ENCODE peak calls at places on chromosomes 7 and 10, in eight cellular contexts. One of them, this sample, is unnamed.

GRCh38 chr10:22245567-22245966 is 27.8 kb upstream of the EBLN1 start:
- DNase-seq in stomach: no peak
- DNase-seq in HL-60: no peak
- DNase-seq in transverse colon: no peak
- DNase-seq in HCT116: no peak
- DNase-seq in Panc1: no peak
- DNase-seq in upper lobe of left lung: no peak
- DNase-seq in breast epithelium: no peak
- DNase-seq in this sample: no peak

GRCh38 chr7:30865077-30865476 is 46.6 kb upstream of the AQP1 start:
- DNase-seq in stomach: no peak
- DNase-seq in HL-60: no peak
- DNase-seq in transverse colon: no peak
- DNase-seq in HCT116: no peak
- DNase-seq in Panc1: no peak
- DNase-seq in upper lobe of left lung: no peak
- DNase-seq in breast epithelium: no peak
- DNase-seq in this sample: no peak

GRCh38 chr10:91420868-91421267 is 10.7 kb downstream of the HECTD2 start:
- DNase-seq in stomach: no peak
- DNase-seq in HL-60: no peak
- DNase-seq in transverse colon: no peak
- DNase-seq in HCT116: no peak
- DNase-seq in Panc1: no peak
- DNase-seq in upper lobe of left lung: no peak
- DNase-seq in breast epithelium: no peak
- DNase-seq in this sample: no peak

GRCh38 chr7:50146692-50147091 is 53.6 kb upstream of the ZPBP start:
- DNase-seq in stomach: no peak
- DNase-seq in HL-60: no peak
- DNase-seq in transverse colon: no peak
- DNase-seq in HCT116: no peak
- DNase-seq in Panc1: no peak
- DNase-seq in upper lobe of left lung: no peak
- DNase-seq in breast epithelium: no peak
- DNase-seq in this sample: no peak

GRCh38 chr7:100855515-100855914 is 3.0 kb downstream of the SLC12A9 start:
- DNase-seq in stomach: no peak
- DNase-seq in HL-60: no peak
- DNase-seq in transverse colon: no peak
- DNase-seq in HCT116: no peak
- DNase-seq in Panc1: no peak
- DNase-seq in upper lobe of left lung: no peak
- DNase-seq in breast epithelium: no peak
- DNase-seq in this sample: no peak

GRCh38 chr7:7808156-7808555 is 89.7 kb upstream of the RPA3 start:
- DNase-seq in stomach: no peak
- DNase-seq in HL-60: no peak
- DNase-seq in transverse colon: no peak
- DNase-seq in HCT116: no peak
- DNase-seq in Panc1: no peak
- DNase-seq in upper lobe of left lung: no peak
- DNase-seq in breast epithelium: no peak
- DNase-seq in this sample: no peak

GRCh38 chr7:120852700-120853099 is 5.2 kb downstream of the TSPAN12 start:
- DNase-seq in stomach: no peak
- DNase-seq in HL-60: no peak
- DNase-seq in transverse colon: no peak
- DNase-seq in HCT116: no peak
- DNase-seq in Panc1: no peak
- DNase-seq in upper lobe of left lung: no peak
- DNase-seq in breast epithelium: no peak
- DNase-seq in this sample: no peak

GRCh38 chr7:134894928-134895327 is 91.4 kb upstream of the AGBL3 start:
- DNase-seq in stomach: no peak
- DNase-seq in HL-60: no peak
- DNase-seq in transverse colon: no peak
- DNase-seq in HCT116: no peak
- DNase-seq in Panc1: no peak
- DNase-seq in upper lobe of left lung: no peak
- DNase-seq in breast epithelium: no peak
- DNase-seq in this sample: no peak

GRCh38 chr7:148436571-148436970 is 154.0 kb upstream of the C7orf33 start:
- DNase-seq in stomach: no peak
- DNase-seq in HL-60: no peak
- DNase-seq in transverse colon: no peak
- DNase-seq in HCT116: no peak
- DNase-seq in Panc1: no peak
- DNase-seq in upper lobe of left lung: no peak
- DNase-seq in breast epithelium: no peak
- DNase-seq in this sample: no peak

GRCh38 chr10:98041352-98042043 is 11.1 kb upstream of the CRTAC1 start:
- DNase-seq in stomach: peak; percentile 68
- DNase-seq in HL-60: peak; percentile 45
- DNase-seq in transverse colon: peak; percentile 56
- DNase-seq in HCT116: peak; percentile 61
- DNase-seq in Panc1: peak; percentile 58
- DNase-seq in upper lobe of left lung: peak; percentile 70
- DNase-seq in breast epithelium: no peak
- DNase-seq in this sample: no peak

GRCh38 chr10:78851652-78852051 is 217.1 kb upstream of the ZMIZ1 start:
- DNase-seq in stomach: no peak
- DNase-seq in HL-60: no peak
- DNase-seq in transverse colon: no peak
- DNase-seq in HCT116: no peak
- DNase-seq in Panc1: no peak
- DNase-seq in upper lobe of left lung: peak; percentile 19
- DNase-seq in breast epithelium: no peak
- DNase-seq in this sample: no peak

GRCh38 chr10:12707461-12708185 is 293.9 kb downstream of the CCDC3 start:
- DNase-seq in stomach: peak; percentile 24
- DNase-seq in HL-60: no peak
- DNase-seq in transverse colon: peak; percentile 31
- DNase-seq in HCT116: peak; percentile 71
- DNase-seq in Panc1: no peak
- DNase-seq in upper lobe of left lung: no peak
- DNase-seq in breast epithelium: no peak
- DNase-seq in this sample: no peak
- TF ChIP-seq POLR2AphosphoS5 in stomach: peak; percentile 75
- TF ChIP-seq POLR2AphosphoS5 in HL-60: no peak
- TF ChIP-seq POLR2AphosphoS5 in transverse colon: peak; percentile 58
- TF ChIP-seq POLR2AphosphoS5 in HCT116: peak; percentile 36
- TF ChIP-seq POLR2AphosphoS5 in Panc1: no peak
- TF ChIP-seq POLR2AphosphoS5 in upper lobe of left lung: no peak
- TF ChIP-seq POLR2AphosphoS5 in breast epithelium: no peak
- TF ChIP-seq POLR2AphosphoS5 in this sample: no peak

GRCh38 chr7:71238541-71238940 is 106.6 kb downstream of the GALNT17 start:
- DNase-seq in stomach: no peak
- DNase-seq in HL-60: no peak
- DNase-seq in transverse colon: no peak
- DNase-seq in HCT116: no peak
- DNase-seq in Panc1: no peak
- DNase-seq in upper lobe of left lung: no peak
- DNase-seq in breast epithelium: no peak
- DNase-seq in this sample: no peak

GRCh38 chr7:71239517-71239916 is 107.6 kb downstream of the GALNT17 start:
- DNase-seq in stomach: no peak
- DNase-seq in HL-60: no peak
- DNase-seq in transverse colon: no peak
- DNase-seq in HCT116: no peak
- DNase-seq in Panc1: no peak
- DNase-seq in upper lobe of left lung: no peak
- DNase-seq in breast epithelium: no peak
- DNase-seq in this sample: no peak

GRCh38 chr7:71245038-71245437 is 113.1 kb downstream of the GALNT17 start:
- DNase-seq in stomach: no peak
- DNase-seq in HL-60: no peak
- DNase-seq in transverse colon: no peak
- DNase-seq in HCT116: no peak
- DNase-seq in Panc1: no peak
- DNase-seq in upper lobe of left lung: no peak
- DNase-seq in breast epithelium: no peak
- DNase-seq in this sample: no peak

DNA sequence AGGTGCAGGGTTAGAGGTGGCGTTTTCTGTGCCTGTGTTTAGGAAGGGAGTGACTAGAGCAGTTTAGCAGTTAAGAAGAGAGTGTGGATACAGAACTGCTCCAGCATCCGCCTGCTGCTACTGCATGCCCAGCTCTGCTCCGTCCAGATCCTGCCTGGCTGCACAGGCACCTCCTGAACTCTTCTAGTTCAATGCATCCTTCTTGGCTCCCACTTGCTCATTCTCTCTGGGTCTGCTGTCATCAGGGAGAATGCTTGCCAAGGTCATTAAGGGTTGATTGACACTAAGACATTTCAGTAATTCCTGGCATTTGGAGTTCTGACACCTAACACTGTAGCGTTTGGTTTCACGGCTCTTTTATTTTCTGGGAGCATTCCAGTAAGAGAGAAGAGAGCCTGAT is 112.1 kb downstream of the GALNT17 start:
- DNase-seq in stomach: no peak
- DNase-seq in HL-60: no peak
- DNase-seq in transverse colon: no peak
- DNase-seq in HCT116: no peak
- DNase-seq in Panc1: no peak
- DNase-seq in upper lobe of left lung: no peak
- DNase-seq in breast epithelium: no peak
- DNase-seq in this sample: no peak
- TF ChIP-seq POLR2AphosphoS5 in stomach: no peak
- TF ChIP-seq POLR2AphosphoS5 in HL-60: no peak
- TF ChIP-seq POLR2AphosphoS5 in transverse colon: no peak
- TF ChIP-seq POLR2AphosphoS5 in HCT116: no peak
- TF ChIP-seq POLR2AphosphoS5 in Panc1: no peak
- TF ChIP-seq POLR2AphosphoS5 in upper lobe of left lung: no peak
- TF ChIP-seq POLR2AphosphoS5 in breast epithelium: no peak
- TF ChIP-seq POLR2AphosphoS5 in this sample: no peak

DNA sequence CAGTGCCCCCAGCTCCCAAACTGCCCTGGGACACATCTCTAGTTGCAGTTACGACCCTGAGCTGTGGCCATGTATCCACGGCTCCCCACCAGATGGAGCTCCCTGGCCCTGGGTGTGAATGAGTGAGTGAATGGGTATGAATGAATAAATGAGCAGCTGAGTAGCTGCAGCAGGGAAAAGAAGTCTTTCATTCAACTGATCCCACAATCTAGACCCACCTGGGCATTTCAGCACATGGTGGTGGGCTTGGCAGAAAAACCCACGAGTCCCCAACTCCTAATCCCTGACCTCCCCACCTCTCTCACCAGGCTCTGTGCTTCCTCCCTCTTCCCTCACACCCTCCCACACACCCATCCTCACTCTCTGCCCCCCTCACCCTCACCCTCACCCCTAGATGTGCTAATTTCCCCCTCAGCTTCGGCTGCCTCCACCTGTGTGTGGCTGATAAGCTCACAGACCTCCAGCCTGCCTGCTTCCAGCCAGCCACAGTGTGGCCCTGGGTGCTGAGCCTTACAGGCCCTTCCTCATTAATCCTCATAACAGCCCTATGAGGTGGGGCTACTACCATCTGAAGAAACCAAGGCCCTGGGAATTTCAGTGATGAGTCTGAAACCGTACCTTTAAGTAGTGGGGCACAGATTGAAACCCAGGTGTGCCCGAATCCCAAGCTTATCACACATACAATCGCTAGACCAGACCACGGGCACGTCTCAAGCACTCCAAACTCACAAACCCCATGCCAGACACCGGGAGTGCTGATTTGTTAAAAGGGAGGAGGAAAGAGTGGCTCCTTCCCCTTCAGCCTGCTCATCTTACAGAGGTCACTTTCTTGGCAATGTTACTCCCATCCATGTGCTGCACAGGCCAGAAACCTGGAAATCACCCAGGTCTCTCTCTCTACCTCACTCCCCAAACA is 2.2 kb upstream of the ATP6V1F start:
- DNase-seq in stomach: no peak
- DNase-seq in HL-60: peak; percentile 21
- DNase-seq in transverse colon: no peak
- DNase-seq in HCT116: no peak
- DNase-seq in Panc1: no peak
- DNase-seq in upper lobe of left lung: no peak
- DNase-seq in breast epithelium: no peak
- DNase-seq in this sample: no peak
- TF ChIP-seq POLR2AphosphoS5 in stomach: peak; percentile 26
- TF ChIP-seq POLR2AphosphoS5 in HL-60: no peak
- TF ChIP-seq POLR2AphosphoS5 in transverse colon: no peak
- TF ChIP-seq POLR2AphosphoS5 in HCT116: no peak
- TF ChIP-seq POLR2AphosphoS5 in Panc1: no peak
- TF ChIP-seq POLR2AphosphoS5 in upper lobe of left lung: no peak
- TF ChIP-seq POLR2AphosphoS5 in breast epithelium: no peak
- TF ChIP-seq POLR2AphosphoS5 in this sample: no peak

GRCh38 chr7:130943336-130943901 is 209.4 kb upstream of the KLF14 start:
- DNase-seq in stomach: no peak
- DNase-seq in HL-60: peak; percentile 39
- DNase-seq in transverse colon: no peak
- DNase-seq in HCT116: no peak
- DNase-seq in Panc1: peak; percentile 82
- DNase-seq in upper lobe of left lung: no peak
- DNase-seq in breast epithelium: no peak
- DNase-seq in this sample: no peak

GRCh38 chr7:130943981-130944380 is 210.0 kb upstream of the KLF14 start:
- DNase-seq in stomach: no peak
- DNase-seq in HL-60: no peak
- DNase-seq in transverse colon: no peak
- DNase-seq in HCT116: no peak
- DNase-seq in Panc1: no peak
- DNase-seq in upper lobe of left lung: no peak
- DNase-seq in breast epithelium: no peak
- DNase-seq in this sample: no peak

GRCh38 chr7:130940907-130941306 is 206.9 kb upstream of the KLF14 start:
- DNase-seq in stomach: no peak
- DNase-seq in HL-60: no peak
- DNase-seq in transverse colon: no peak
- DNase-seq in HCT116: no peak
- DNase-seq in Panc1: peak; percentile 54
- DNase-seq in upper lobe of left lung: no peak
- DNase-seq in breast epithelium: no peak
- DNase-seq in this sample: no peak

GRCh38 chr7:130941322-130942210 is 207.6 kb upstream of the KLF14 start:
- DNase-seq in stomach: peak; percentile 67
- DNase-seq in HL-60: peak; percentile 49
- DNase-seq in transverse colon: peak; percentile 72
- DNase-seq in HCT116: no peak
- DNase-seq in Panc1: peak; percentile 91
- DNase-seq in upper lobe of left lung: peak; percentile 59
- DNase-seq in breast epithelium: no peak
- DNase-seq in this sample: no peak

DNA sequence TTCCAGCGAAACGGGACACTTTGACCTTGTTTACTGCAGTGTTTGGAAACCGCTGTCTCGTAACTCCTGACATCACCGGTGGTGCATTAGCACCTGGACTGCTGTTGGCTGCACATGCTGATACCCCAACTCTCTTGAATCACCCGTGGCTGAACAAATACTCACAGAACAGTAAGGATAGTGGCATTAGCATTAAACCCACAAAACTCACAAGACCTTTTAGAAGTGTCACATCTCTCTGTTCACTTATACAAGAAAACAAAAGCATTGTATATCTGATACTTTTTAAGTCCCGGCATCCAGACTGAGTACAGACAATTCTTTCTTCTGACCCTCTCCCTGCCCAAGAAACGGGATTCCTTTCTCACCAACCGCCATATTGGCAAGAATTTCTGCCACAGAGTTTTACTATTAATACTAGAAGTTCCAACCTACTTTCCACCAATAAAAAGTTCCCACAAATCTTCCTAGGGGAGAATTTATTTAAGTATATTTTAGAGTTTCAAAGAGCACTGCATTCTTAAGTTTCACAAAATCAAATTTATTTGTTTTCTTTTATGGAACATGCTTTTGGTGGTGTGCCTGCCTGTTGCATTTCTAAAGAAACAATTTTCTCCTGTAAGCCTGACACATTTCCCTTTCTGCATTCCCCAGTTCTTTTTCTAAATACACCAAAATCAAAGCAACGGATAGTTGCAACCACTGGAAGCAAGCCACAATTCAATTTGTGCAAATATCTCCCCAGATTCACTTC is 208.4 kb upstream of the KLF14 start:
- DNase-seq in stomach: peak; percentile 48
- DNase-seq in HL-60: peak; percentile 41
- DNase-seq in transverse colon: peak; percentile 69
- DNase-seq in HCT116: no peak
- DNase-seq in Panc1: peak; percentile 91
- DNase-seq in upper lobe of left lung: peak; percentile 60
- DNase-seq in breast epithelium: no peak
- DNase-seq in this sample: no peak
- TF ChIP-seq POLR2AphosphoS5 in stomach: peak; percentile 73
- TF ChIP-seq POLR2AphosphoS5 in HL-60: no peak
- TF ChIP-seq POLR2AphosphoS5 in transverse colon: peak; percentile 89
- TF ChIP-seq POLR2AphosphoS5 in HCT116: peak; percentile 34
- TF ChIP-seq POLR2AphosphoS5 in Panc1: peak; percentile 32
- TF ChIP-seq POLR2AphosphoS5 in upper lobe of left lung: no peak
- TF ChIP-seq POLR2AphosphoS5 in breast epithelium: peak; percentile 19
- TF ChIP-seq POLR2AphosphoS5 in this sample: peak; percentile 32